ENCODE peak calls at places on chromosomes 11 and 22, in four cellular contexts. One of them, this sample, is unnamed.
A peak's percentile ranks its signal among the peaks of the same experiment; 100 is the strongest.

GRCh38 chr11:46677991-46678740 is 22.3 kb downstream of the ARHGAP1 start:
- DNase-seq in brain microvascular endothelial cell: no peak
- DNase-seq in fibroblast of lung: no peak
- DNase-seq in testis: no peak
- DNase-seq in this sample: no peak

GRCh38 chr22:49188591-49188990 is 639.1 kb downstream of the BRD1 start:
- DNase-seq in brain microvascular endothelial cell: no peak
- DNase-seq in fibroblast of lung: no peak
- DNase-seq in testis: no peak
- DNase-seq in this sample: no peak

GRCh38 chr11:46381046-46381835 is at the start of gene MDK:
- DNase-seq in fibroblast of lung: no peak
- DNase-seq in brain microvascular endothelial cell: no peak
- DNase-seq in testis: no peak
- DNase-seq in this sample: no peak

GRCh38 chr22:30890689-30891442 is 77.7 kb downstream of the MORC2 start:
- DNase-seq in brain microvascular endothelial cell: peak; percentile 23
- DNase-seq in fibroblast of lung: peak; percentile 23
- DNase-seq in testis: peak; percentile 56
- DNase-seq in this sample: no peak

GRCh38 chr11:26522912-26523610 is 49.0 kb downstream of the MUC15 start:
- DNase-seq in fibroblast of lung: peak; percentile 28
- DNase-seq in brain microvascular endothelial cell: peak; percentile 7
- DNase-seq in testis: peak; percentile 14
- DNase-seq in this sample: no peak

GRCh38 chr22:42868751-42869251 is 11.7 kb upstream of the ARFGAP3 start:
- DNase-seq in brain microvascular endothelial cell: no peak
- DNase-seq in testis: peak; percentile 42
- DNase-seq in fibroblast of lung: no peak
- DNase-seq in this sample: no peak

GRCh38 chr11:64028398-64029115 is 7.2 kb upstream of the FLRT1 start:
- DNase-seq in fibroblast of lung: peak; percentile 24
- DNase-seq in brain microvascular endothelial cell: no peak
- DNase-seq in testis: peak; percentile 69
- DNase-seq in this sample: no peak

GRCh38 chr11:73956876-73957653 is 6.2 kb downstream of the DNAJB13 start:
- DNase-seq in fibroblast of lung: no peak
- DNase-seq in testis: no peak
- DNase-seq in brain microvascular endothelial cell: no peak
- DNase-seq in this sample: no peak

GRCh38 chr11:10355257-10355661 is 50.4 kb downstream of the ADM start:
- DNase-seq in fibroblast of lung: peak; percentile 63
- DNase-seq in testis: no peak
- DNase-seq in brain microvascular endothelial cell: no peak
- DNase-seq in this sample: no peak

GRCh38 chr11:76666830-76667229 is 3.7 kb downstream of the LRRC32 start:
- DNase-seq in fibroblast of lung: no peak
- DNase-seq in brain microvascular endothelial cell: no peak
- DNase-seq in testis: no peak
- DNase-seq in this sample: no peak

GRCh38 chr11:45264839-45265515 is 21.2 kb downstream of the SYT13 start:
- DNase-seq in fibroblast of lung: peak; percentile 76
- DNase-seq in testis: no peak
- DNase-seq in brain microvascular endothelial cell: peak; percentile 87
- DNase-seq in this sample: peak; percentile 39

GRCh38 chr22:20159088-20159487 is 8.2 kb upstream of the CCDC188 start:
- DNase-seq in testis: no peak
- DNase-seq in fibroblast of lung: no peak
- DNase-seq in brain microvascular endothelial cell: no peak
- DNase-seq in this sample: no peak

GRCh38 chr11:58596621-58597020 is 17.8 kb downstream of the ZFP91 start:
- DNase-seq in fibroblast of lung: no peak
- DNase-seq in brain microvascular endothelial cell: no peak
- DNase-seq in testis: no peak
- DNase-seq in this sample: no peak

GRCh38 chr22:48677621-48678020 is 1150.1 kb downstream of the BRD1 start:
- DNase-seq in testis: no peak
- DNase-seq in fibroblast of lung: no peak
- DNase-seq in brain microvascular endothelial cell: no peak
- DNase-seq in this sample: no peak

GRCh38 chr11:14288189-14288935 is 70.6 kb downstream of the RRAS2 start:
- DNase-seq in brain microvascular endothelial cell: peak; percentile 68
- DNase-seq in testis: no peak
- DNase-seq in fibroblast of lung: peak; percentile 87
- DNase-seq in this sample: peak; percentile 74

GRCh38 chr11:2721163-2721935 is 21.6 kb upstream of the KCNQ1OT1 start:
- DNase-seq in brain microvascular endothelial cell: no peak
- DNase-seq in fibroblast of lung: no peak
- DNase-seq in testis: no peak
- DNase-seq in this sample: no peak

GRCh38 chr11:61482513-61482912 is 26.0 kb upstream of the LRRC10B start:
- DNase-seq in testis: no peak
- DNase-seq in fibroblast of lung: no peak
- DNase-seq in brain microvascular endothelial cell: no peak
- DNase-seq in this sample: no peak

GRCh38 chr22:28857288-28857687 is 26.1 kb upstream of the ZNRF3 start:
- DNase-seq in fibroblast of lung: no peak
- DNase-seq in testis: no peak
- DNase-seq in brain microvascular endothelial cell: no peak
- DNase-seq in this sample: no peak

GRCh38 chr22:28855355-28856094 is 27.8 kb upstream of the ZNRF3 start:
- DNase-seq in brain microvascular endothelial cell: peak; percentile 57
- DNase-seq in fibroblast of lung: peak; percentile 82
- DNase-seq in testis: peak; percentile 62
- DNase-seq in this sample: peak; percentile 58

DNA sequence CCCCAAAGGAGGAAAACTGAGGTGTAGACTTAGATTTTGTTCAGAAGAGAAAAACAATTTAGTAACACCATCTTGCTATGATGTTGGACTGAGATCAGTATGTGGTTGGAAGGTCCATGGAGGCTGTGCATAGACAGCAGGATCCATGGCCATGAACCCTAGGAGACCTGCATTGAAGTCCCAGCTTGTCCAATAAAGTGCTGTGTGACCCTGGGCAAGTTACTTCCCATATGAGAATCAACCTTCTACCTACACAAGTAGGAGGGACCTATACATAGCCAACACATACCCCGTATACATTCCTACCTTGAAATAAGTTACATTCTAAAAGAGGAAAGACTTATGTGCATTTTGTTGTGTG is 27.3 kb upstream of the ZNRF3 start:
- DNase-seq in brain microvascular endothelial cell: no peak
- DNase-seq in fibroblast of lung: no peak
- DNase-seq in testis: no peak
- DNase-seq in this sample: no peak
- H3K27ac ChIP-seq in brain microvascular endothelial cell: no peak overlapping the region
- H3K27ac ChIP-seq in fibroblast of lung: no peak overlapping the region
- H3K27ac ChIP-seq in testis: no peak overlapping the region
- H3K27ac ChIP-seq in this sample: no peak overlapping the region

GRCh38 chr11:129417458-129417857 is 41.8 kb downstream of the BARX2 start:
- DNase-seq in testis: no peak
- DNase-seq in brain microvascular endothelial cell: no peak
- DNase-seq in fibroblast of lung: no peak
- DNase-seq in this sample: no peak
- H3K27ac ChIP-seq in testis: no peak overlapping the region
- H3K27ac ChIP-seq in brain microvascular endothelial cell: no peak overlapping the region
- H3K27ac ChIP-seq in fibroblast of lung: no peak overlapping the region
- H3K27ac ChIP-seq in this sample: no peak overlapping the region

DNA sequence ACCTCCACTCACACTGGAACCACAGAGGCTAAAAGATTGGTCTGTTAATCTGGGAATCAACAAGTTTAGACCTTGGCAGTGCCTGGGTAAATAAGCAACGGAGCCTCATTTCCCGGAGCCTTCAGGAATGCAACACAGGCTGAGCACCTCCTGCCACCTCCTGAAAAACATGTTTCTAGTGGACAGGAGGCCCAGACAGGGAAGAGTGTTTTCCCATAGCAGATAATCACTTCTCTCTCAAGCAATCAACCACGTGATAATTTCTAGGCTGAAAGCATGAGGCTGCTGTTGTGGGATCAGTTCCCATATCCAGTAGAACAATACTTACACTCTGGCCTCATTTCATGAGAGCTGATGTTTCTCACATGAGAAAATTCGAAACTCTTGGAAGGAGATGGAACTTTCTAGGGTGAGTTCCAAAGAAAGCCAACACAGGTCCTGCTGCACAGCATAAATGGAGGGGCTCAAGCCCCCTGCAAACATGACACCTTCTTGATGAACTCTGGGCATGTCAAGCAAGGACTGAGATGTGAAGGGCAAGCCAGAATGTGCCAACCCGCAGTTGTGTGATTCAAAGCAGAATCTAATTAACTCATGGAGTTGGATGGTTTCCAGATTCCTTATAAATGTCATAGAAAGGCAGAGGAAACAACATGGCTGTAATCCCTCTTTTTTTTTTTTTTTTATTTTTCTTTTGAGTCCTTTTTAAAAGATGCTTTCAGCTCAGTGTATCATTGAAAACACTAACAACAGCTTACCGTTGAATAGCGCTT is 228.5 kb upstream of the SESN3 start:
- DNase-seq in brain microvascular endothelial cell: no peak
- DNase-seq in testis: peak; percentile 28
- DNase-seq in fibroblast of lung: peak; percentile 38
- DNase-seq in this sample: no peak
- H3K27ac ChIP-seq in brain microvascular endothelial cell: no peak overlapping the region
- H3K27ac ChIP-seq in testis: no peak overlapping the region
- H3K27ac ChIP-seq in fibroblast of lung: no peak overlapping the region
- H3K27ac ChIP-seq in this sample: no peak overlapping the region

GRCh38 chr11:110022548-110022947 is 70.6 kb upstream of the ZC3H12C start:
- DNase-seq in fibroblast of lung: peak; percentile 14
- DNase-seq in testis: no peak
- DNase-seq in brain microvascular endothelial cell: no peak
- DNase-seq in this sample: no peak
- H3K27ac ChIP-seq in fibroblast of lung: no peak overlapping the region
- H3K27ac ChIP-seq in testis: no peak overlapping the region
- H3K27ac ChIP-seq in brain microvascular endothelial cell: no peak overlapping the region
- H3K27ac ChIP-seq in this sample: no peak overlapping the region

GRCh38 chr22:17046949-17047348 is 37.9 kb upstream of the IL17RA start:
- DNase-seq in brain microvascular endothelial cell: no peak
- DNase-seq in fibroblast of lung: no peak
- DNase-seq in testis: no peak
- DNase-seq in this sample: no peak
- H3K27ac ChIP-seq in brain microvascular endothelial cell: no peak overlapping the region
- H3K27ac ChIP-seq in fibroblast of lung: no peak overlapping the region
- H3K27ac ChIP-seq in testis: no peak overlapping the region
- H3K27ac ChIP-seq in this sample: no peak overlapping the region

GRCh38 chr11:12212181-12212820 is 101.9 kb downstream of the MICAL2 start:
- DNase-seq in testis: no peak
- DNase-seq in brain microvascular endothelial cell: no peak
- DNase-seq in fibroblast of lung: no peak
- DNase-seq in this sample: no peak
- H3K27ac ChIP-seq in testis: no peak overlapping the region
- H3K27ac ChIP-seq in brain microvascular endothelial cell: peak overlapping the region; percentile 24
- H3K27ac ChIP-seq in fibroblast of lung: no peak overlapping the region
- H3K27ac ChIP-seq in this sample: no peak overlapping the region

This sample was measured in AG04450.